ENCODE peak calls at places on chromosomes 4 and X, in five cellular contexts. X, D, T, A and M are unnamed samples.

GRCh38 chr4:159395693-159396092 is 292.8 kb downstream of the RAPGEF2 start:
- DNase-seq in A (no peak), X (no peak), D (no peak), T (no peak), M (no peak)

GRCh38 chr4:132827522-132827921 is 321.6 kb upstream of the PCDH10 start:
- DNase-seq in A (no peak), X (no peak), T (no peak), D (no peak), M (no peak)

GRCh38 chrX:48683411-48683982 is at the start of gene WAS:
- DNase-seq in X (no peak), A (peak), D (no peak), T (no peak), M (no peak)

GRCh38 chrX:119605398-119605738 is 856 bp downstream of the NKRF start:
- DNase-seq in D (no peak), T (peak), A (no peak), X (no peak), M (no peak)

GRCh38 chr4:120228086-120228485 is 161.4 kb upstream of the MAD2L1 start:
- DNase-seq in A (no peak), T (no peak), X (no peak), D (no peak), M (no peak)

GRCh38 chrX:15547356-15547755 is 46.7 kb downstream of the BMX start:
- DNase-seq in T (no peak), A (no peak), X (no peak), D (no peak), M (no peak)

GRCh38 chrX:10235851-10236250 is 79.1 kb downstream of the CLCN4 start:
- DNase-seq in D (no peak), X (no peak), T (no peak), A (no peak), M (no peak)

GRCh38 chrX:151227637-151228036 is 51.3 kb downstream of the GPR50 start:
- DNase-seq in A (no peak), D (peak), T (no peak), X (no peak), M (no peak)

GRCh38 chr4:41213563-41214157 is 682 bp downstream of the APBB2 start:
- DNase-seq in A (no peak), D (peak), T (peak), X (no peak), M (no peak)

GRCh38 chr4:132333723-132334045 is 815.4 kb upstream of the PCDH10 start:
- DNase-seq in T (no peak), A (no peak), D (no peak), X (no peak), M (no peak)

GRCh38 chr4:77466430-77466829 is 139.2 kb upstream of the CXCL13 start:
- DNase-seq in D (no peak), T (no peak), A (no peak), X (no peak), M (no peak)

GRCh38 chrX:118039591-118039990 is 77.0 kb downstream of the KLHL13 start:
- DNase-seq in D (no peak), T (no peak), A (no peak), X (no peak), M (no peak)

GRCh38 chr4:85909851-85910250 is 434.9 kb downstream of the ARHGAP24 start:
- DNase-seq in T (no peak), A (no peak), D (no peak), X (no peak), M (peak)

GRCh38 chr4:52107745-52108144 is 56.6 kb downstream of the SPATA18 start:
- DNase-seq in D (no peak), T (no peak), X (no peak), A (no peak), M (no peak)